ENCODE peak calls at places on chromosomes 6 and 20, in six cellular contexts. B is T follicular helper cell; P is activated T-cell treated with anti-CD3 and anti-CD28 coated beads, Interleukin-2, amount 50 U/mL, for 24 hours; Y is PC-9; C is COR-L47; R is left ventricle myocardium inferior. D is an unnamed sample.

GRCh38 chr6:25138697-25139051 is 140.5 kb upstream of the CARMIL1 start:
- DNase-seq in B (no peak), P (no peak), Y (no peak), C (no peak), R (no peak), D (no peak)

GRCh38 chr20:62289898-62290297 is 12.9 kb upstream of the ADRM1 start:
- DNase-seq in B (no peak), P (no peak), Y (no peak), C (no peak), R (no peak), D (no peak)

GRCh38 chr20:32685541-32686529 is 12.1 kb upstream of the C20orf203 start:
- DNase-seq in B (no peak), P (no peak), Y (no peak), C (no peak), R (peak; percentile 46), D (no peak)

GRCh38 chr20:47704746-47705496 is 80.4 kb downstream of the SULF2 start:
- DNase-seq in B (no peak), P (no peak), Y (no peak), C (peak; percentile 25), R (peak; percentile 39), D (no peak)

GRCh38 chr20:18279231-18279630 is 9.1 kb upstream of the ZNF133 start:
- DNase-seq in B (no peak), P (no peak), Y (no peak), C (no peak), R (no peak), D (no peak)

GRCh38 chr6:15969236-15969778 is 159.6 kb upstream of the MYLIP start:
- DNase-seq in B (no peak), P (no peak), Y (no peak), C (no peak), R (no peak), D (no peak)

GRCh38 chr6:100217641-100218040 is 223.6 kb upstream of the MCHR2 start:
- DNase-seq in B (no peak), P (no peak), Y (no peak), C (no peak), R (no peak), D (no peak)

GRCh38 chr6:149900620-149901443 is 2.9 kb upstream of the RAET1E start:
- DNase-seq in B (no peak), P (no peak), Y (no peak), C (no peak), R (no peak), D (no peak)

GRCh38 chr20:16158090-16158975 is 414.9 kb downstream of the KIF16B start:
- DNase-seq in B (no peak), P (no peak), Y (no peak), C (no peak), R (no peak), D (no peak)

GRCh38 chr20:49859807-49860206 is 47.2 kb downstream of the SLC9A8 start:
- DNase-seq in B (no peak), P (no peak), Y (peak; percentile 73), C (no peak), R (no peak), D (no peak)

GRCh38 chr6:40551966-40552365 is 35.2 kb downstream of the LRFN2 start:
- DNase-seq in B (no peak), P (no peak), Y (no peak), C (no peak), R (no peak), D (no peak)

GRCh38 chr6:15316754-15317153 is 70.9 kb downstream of the JARID2 start:
- DNase-seq in B (no peak), P (no peak), Y (no peak), C (no peak), R (no peak), D (no peak)

GRCh38 chr6:3749991-3750323 is 1.6 kb downstream of the PXDC1 start:
- DNase-seq in B (no peak), P (peak; percentile 32), Y (peak; percentile 38), C (no peak), R (peak; percentile 55), D (no peak)

GRCh38 chr6:108746411-108746810 is 101.8 kb upstream of the ARMC2 start:
- DNase-seq in B (no peak), P (no peak), Y (peak; percentile 67), C (no peak), R (no peak), D (no peak)

GRCh38 chr20:23159256-23159922 is 73.3 kb upstream of the CD93 start:
- DNase-seq in B (no peak), P (no peak), Y (no peak), C (peak; percentile 82), R (no peak), D (no peak)

GRCh38 chr20:32532246-32532645 is 52.9 kb downstream of the NOL4L start:
- DNase-seq in B (no peak), P (no peak), Y (no peak), C (no peak), R (no peak), D (no peak)

GRCh38 chr6:106608080-106608668 is 21.1 kb downstream of the RTN4IP1 start:
- DNase-seq in B (no peak), P (no peak), Y (peak; percentile 10), C (peak; percentile 34), R (no peak), D (no peak)

GRCh38 chr6:29414588-29414987 is at the start of gene OR12D1:
- DNase-seq in B (no peak), P (no peak), Y (no peak), C (no peak), R (no peak), D (no peak)

GRCh38 chr6:12233693-12234551 is 56.2 kb upstream of the EDN1 start:
- DNase-seq in B (peak; percentile 15), P (peak; percentile 44), Y (peak; percentile 47), C (peak; percentile 56), R (no peak), D (peak; percentile 12)

GRCh38 chr6:145071836-145072235 is 663.5 kb downstream of the EPM2A start:
- DNase-seq in B (no peak), P (no peak), Y (no peak), C (no peak), R (no peak), D (no peak)

GRCh38 chr6:119965900-119966299 is 616.3 kb upstream of the MAN1A1 start:
- DNase-seq in B (no peak), P (no peak), Y (no peak), C (no peak), R (no peak), D (no peak)

GRCh38 chr20:56628873-56629463 is at the start of gene TFAP2C:
- DNase-seq in B (no peak), P (peak; percentile 39), Y (peak; percentile 92), C (no peak), R (peak; percentile 59), D (no peak)

GRCh38 chr6:123529058-123529457 is 107.7 kb downstream of the TRDN start:
- DNase-seq in B (no peak), P (no peak), Y (no peak), C (no peak), R (no peak), D (no peak)

GRCh38 chr6:1027109-1027794 is 284.6 kb upstream of the FOXQ1 start:
- DNase-seq in B (no peak), P (no peak), Y (no peak), C (no peak), R (no peak), D (no peak)

GRCh38 chr6:119204744-119205143 is 126.3 kb upstream of the FAM184A start:
- DNase-seq in B (no peak), P (no peak), Y (no peak), C (no peak), R (no peak), D (no peak)

GRCh38 chr6:108541843-108542795 is 18.6 kb upstream of the FOXO3 start:
- DNase-seq in B (peak; percentile 57), P (peak; percentile 69), Y (peak; percentile 68), C (peak; percentile 11), R (peak; percentile 39), D (peak; percentile 58)

GRCh38 chr20:9040874-9041524 is 27.9 kb upstream of the PLCB4 start:
- DNase-seq in B (no peak), P (no peak), Y (no peak), C (no peak), R (no peak), D (no peak)

GRCh38 chr6:22737331-22737730 is 168.0 kb downstream of the HDGFL1 start:
- DNase-seq in B (no peak), P (no peak), Y (peak; percentile 3), C (peak; percentile 24), R (no peak), D (no peak)

GRCh38 chr6:45830441-45831139 is 185.1 kb downstream of the CLIC5 start:
- DNase-seq in B (no peak), P (peak; percentile 60), Y (no peak), C (no peak), R (no peak), D (no peak)

GRCh38 chr6:153090241-153090930 is 40.7 kb downstream of the RGS17 start:
- DNase-seq in B (no peak), P (no peak), Y (peak; percentile 6), C (no peak), R (no peak), D (no peak)

GRCh38 chr6:149897015-149897697 is 757 bp downstream of the RAET1E start:
- DNase-seq in B (no peak), P (no peak), Y (peak; percentile 44), C (no peak), R (peak; percentile 83), D (no peak)

GRCh38 chr6:20349225-20349624 is 52.5 kb upstream of the E2F3 start:
- DNase-seq in B (no peak), P (no peak), Y (no peak), C (no peak), R (no peak), D (no peak)

GRCh38 chr20:6590891-6591679 is 176.4 kb upstream of the BMP2 start:
- DNase-seq in B (no peak), P (no peak), Y (no peak), C (peak; percentile 34), R (no peak), D (no peak)

GRCh38 chr6:118468682-118469465 is 79.2 kb upstream of the PLN start:
- DNase-seq in B (no peak), P (no peak), Y (no peak), C (peak; percentile 79), R (no peak), D (no peak)

GRCh38 chr20:6123650-6124014 is 802 bp upstream of the FERMT1 start:
- DNase-seq in B (no peak), P (no peak), Y (no peak), C (no peak), R (no peak), D (no peak)

GRCh38 chr6:33008944-33009861 is at the start of gene HLA-DOA:
- DNase-seq in B (no peak), P (peak; percentile 60), Y (no peak), C (no peak), R (no peak), D (peak; percentile 32)

GRCh38 chr6:71040043-71040442 is 83.2 kb upstream of the B3GAT2 start:
- DNase-seq in B (no peak), P (no peak), Y (no peak), C (peak; percentile 44), R (no peak), D (no peak)

GRCh38 chr20:25173886-25174308 is 21.6 kb upstream of the ENTPD6 start:
- DNase-seq in B (no peak), P (no peak), Y (no peak), C (no peak), R (no peak), D (no peak)

GRCh38 chr6:44667226-44667625 is 279.7 kb downstream of the CDC5L start:
- DNase-seq in B (no peak), P (no peak), Y (peak; percentile 55), C (no peak), R (no peak), D (no peak)

D was measured in CD4-positive, alpha-beta T cell.